ENCODE peak calls at places on chromosomes 6 and 20, in seven cellular contexts. N is K562, D is HepG2, E is NT2/D1, H is H1, Z is GM12878, P is SK-N-SH. F is an unnamed sample.
A peak's percentile ranks its signal among the peaks of the same experiment; 100 is the strongest.

GRCh38 chr6:144659202-144659731 is 374.1 kb downstream of the UTRN start:
- DNase-seq in P (peak; percentile 45), E (no peak), N (peak; percentile 19), D (peak; percentile 42), H (no peak), Z (no peak), F (no peak)

GRCh38 chr20:1906361-1907051 is 11.3 kb downstream of the SIRPA start:
- DNase-seq in D (no peak), E (no peak), N (no peak), H (no peak), P (no peak), Z (no peak), F (no peak)

GRCh38 chr6:30611150-30611855 is 5.7 kb downstream of the PPP1R10 start:
- DNase-seq in D (no peak), E (no peak), Z (no peak), N (no peak), H (no peak), P (no peak), F (no peak)

GRCh38 chr6:127539292-127539691 is 20.2 kb upstream of the MTCL3 start:
- DNase-seq in P (peak; percentile 47), H (no peak), D (no peak), N (no peak), Z (no peak), E (no peak), F (no peak)

GRCh38 chr20:47440857-47441773 is 60.6 kb upstream of the NCOA3 start:
- DNase-seq in N (no peak), D (peak; percentile 45), E (no peak), Z (no peak), H (no peak), P (no peak), F (no peak)

GRCh38 chr6:54621285-54621684 is 225.3 kb upstream of the FAM83B start:
- DNase-seq in H (no peak), P (no peak), D (no peak), Z (no peak), E (peak; percentile 11), N (no peak), F (peak; percentile 10)

GRCh38 chr6:88641178-88641903 is 322.1 kb downstream of the RNGTT start:
- DNase-seq in H (no peak), E (no peak), Z (peak; percentile 88), D (no peak), N (no peak), P (no peak), F (no peak)

GRCh38 chr20:57772349-57772964 is 62.6 kb upstream of the PMEPA1 start:
- DNase-seq in P (no peak), E (peak; percentile 89), H (peak; percentile 53), Z (no peak), N (peak; percentile 24), D (no peak), F (no peak)

GRCh38 chr6:15658345-15658744 is 4.5 kb downstream of the DTNBP1 start:
- DNase-seq in E (no peak), P (no peak), Z (peak; percentile 66), H (no peak), N (no peak), D (no peak), F (no peak)

DNA sequence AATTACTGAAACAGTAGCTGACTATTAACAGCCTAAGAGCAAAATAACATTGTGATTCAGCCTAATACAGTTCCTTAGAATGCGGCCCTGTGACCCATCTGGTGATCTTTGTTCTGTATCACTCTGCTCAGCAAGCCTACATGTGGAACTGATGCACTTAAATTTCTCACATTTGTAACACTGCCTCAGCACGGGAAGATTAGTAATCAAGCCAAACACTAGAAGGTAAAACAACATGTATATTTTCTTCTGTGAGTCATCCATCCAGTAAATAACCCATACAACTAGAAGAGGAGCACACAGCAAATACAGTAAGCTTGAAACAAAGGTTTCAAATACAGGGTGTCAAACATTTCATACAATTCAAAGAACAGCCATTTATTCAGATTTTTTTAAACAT is 189.7 kb upstream of the NOX3 start:
- DNase-seq in H (no peak), Z (no peak), N (peak; percentile 26), E (no peak), P (no peak), D (no peak), F (no peak)
- TF ChIP-seq YY1 in H (no peak), Z (no peak), N (no peak), E (no peak), P (no peak), D (no peak), F (no peak)

GRCh38 chr6:11296449-11297375 is 64.2 kb upstream of the NEDD9 start:
- DNase-seq in H (no peak), E (no peak), N (no peak), D (peak; percentile 75), Z (no peak), P (no peak), F (no peak)
- TF ChIP-seq YY1 in H (no peak), E (no peak), N (no peak), D (no peak), Z (no peak), P (no peak), F (no peak)

DNA sequence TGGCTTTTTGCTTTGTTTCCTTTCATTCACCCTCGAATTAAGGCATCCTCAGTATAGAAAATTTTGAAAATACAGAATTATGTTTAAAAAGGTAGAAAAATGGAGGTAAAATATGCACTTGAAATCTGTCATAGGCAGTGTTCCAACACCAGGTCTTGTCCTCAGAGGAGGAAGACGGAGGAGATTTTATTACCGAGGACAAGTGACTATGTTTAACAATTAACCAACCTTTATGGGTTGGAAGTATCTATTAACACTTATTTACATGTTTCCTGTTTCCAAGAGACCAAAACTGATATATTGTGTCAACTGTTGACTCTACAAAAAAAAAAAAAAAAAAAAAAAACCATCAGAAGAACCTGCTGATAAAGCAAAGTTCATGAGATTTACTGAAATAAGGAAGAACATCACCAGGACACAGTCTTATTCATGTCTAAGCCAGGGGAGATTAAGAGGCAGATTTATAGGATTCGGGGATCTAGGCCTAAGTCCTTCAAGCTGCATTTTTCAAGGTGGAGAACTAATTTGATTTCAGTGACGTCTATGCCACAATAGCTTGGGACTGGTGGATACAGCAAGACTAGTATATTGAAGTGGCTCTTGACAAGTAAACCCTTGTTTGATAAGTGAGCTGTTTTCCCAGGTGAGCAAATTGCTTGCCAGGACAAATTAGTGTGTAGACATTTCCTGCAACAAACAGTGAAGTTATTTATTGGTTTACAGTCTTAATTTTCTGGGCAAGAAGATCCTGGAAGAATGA is 126.6 kb upstream of the NAA20 start:
- DNase-seq in N (no peak), H (no peak), Z (no peak), P (no peak), D (no peak), E (no peak), F (no peak)
- TF ChIP-seq YY1 in N (no peak), H (no peak), Z (no peak), P (no peak), D (no peak), E (no peak), F (no peak)

DNA sequence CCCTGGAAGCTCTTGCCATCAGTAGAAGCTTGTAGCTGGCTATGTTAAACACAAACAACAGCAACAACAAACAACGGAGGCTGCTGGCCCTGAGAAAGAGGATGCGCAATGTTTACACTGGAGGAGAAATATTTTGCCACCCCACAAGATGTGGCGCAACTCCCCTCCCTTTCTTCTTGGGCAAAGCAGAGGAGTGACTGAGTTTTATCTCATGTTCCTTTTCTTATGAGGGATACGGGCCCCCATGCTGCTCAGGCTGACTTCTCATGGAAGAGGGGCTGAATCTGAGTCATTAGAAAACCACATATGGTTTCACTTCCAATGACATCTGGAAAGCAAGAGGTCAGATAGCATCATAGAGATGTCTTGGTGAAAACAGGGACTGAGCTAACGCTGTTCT is 75.9 kb upstream of the HDDC2 start:
- DNase-seq in H (no peak), E (no peak), Z (no peak), P (peak; percentile 33), N (no peak), D (no peak), F (no peak)
- TF ChIP-seq YY1 in H (no peak), E (no peak), Z (no peak), P (no peak), N (no peak), D (no peak), F (no peak)

GRCh38 chr6:129680633-129681032 is 29.3 kb downstream of the ARHGAP18 start:
- DNase-seq in P (no peak), N (no peak), H (no peak), D (no peak), E (no peak), Z (no peak), F (no peak)

GRCh38 chr6:129684903-129685639 is 24.9 kb downstream of the ARHGAP18 start:
- DNase-seq in Z (no peak), H (no peak), E (no peak), P (no peak), N (no peak), D (no peak), F (no peak)

GRCh38 chr6:129684323-129684884 is 25.6 kb downstream of the ARHGAP18 start:
- DNase-seq in N (no peak), P (no peak), E (no peak), D (no peak), H (no peak), Z (no peak), F (no peak)

GRCh38 chr6:129685640-129686031 is 24.3 kb downstream of the ARHGAP18 start:
- DNase-seq in N (no peak), Z (no peak), H (no peak), P (no peak), E (no peak), D (no peak), F (no peak)

GRCh38 chr6:129683606-129684322 is 26.2 kb downstream of the ARHGAP18 start:
- DNase-seq in Z (peak; percentile 88), H (no peak), P (peak; percentile 11), N (peak; percentile 94), D (peak; percentile 96), E (peak; percentile 8), F (peak; percentile 87)
- TF ChIP-seq YY1 in Z (peak; percentile 68), H (no peak), P (peak; percentile 26), N (no peak), D (no peak), E (no peak), F (no peak)

F was measured in HCT116.